ENCODE peak calls at places on chromosomes 3 and 15, in four cellular contexts. F is SK-N-MC, K is ovary, M is body of pancreas. L is an unnamed sample. For H3K9me3, the result is how much of the 10 kb centered on the place peaks cover.

GRCh38 chr15:97992831-97993230 is 32.3 kb downstream of the ARRDC4 start:
- DNase-seq in K (no peak), F (no peak), M (no peak), L (no peak)

GRCh38 chr3:142285057-142285666 is 59.8 kb upstream of the GK5 start:
- DNase-seq in M (no peak), K (no peak), F (no peak), L (no peak)

GRCh38 chr3:158460929-158461328 is 110.1 kb upstream of the MLF1 start:
- DNase-seq in F (no peak), K (no peak), M (no peak), L (no peak)

GRCh38 chr3:24680214-24680967 is 185.7 kb upstream of the THRB start:
- DNase-seq in F (no peak), K (peak), M (peak), L (peak)

GRCh38 chr3:61250784-61251173 is 473 bp downstream of the FHIT start:
- DNase-seq in F (no peak), M (peak), K (no peak), L (peak)

GRCh38 chr15:60660290-60661051 is 181.5 kb upstream of the ICE2 start:
- DNase-seq in F (no peak), K (no peak), M (no peak), L (no peak)

GRCh38 chr3:98372445-98372844 is 18.0 kb upstream of the OR5K3 start:
- DNase-seq in F (no peak), K (no peak), M (no peak), L (no peak)

GRCh38 chr15:80999623-81000036 is 1.1 kb upstream of the TLNRD1 start:
- DNase-seq in F (no peak), K (no peak), M (peak), L (no peak)

GRCh38 chr15:80468776-80469175 is 64.6 kb downstream of the ARNT2 start:
- DNase-seq in F (no peak), K (no peak), M (no peak), L (no peak)

GRCh38 chr15:76151599-76151974 is 91.8 kb downstream of the TMEM266 start:
- DNase-seq in F (no peak), M (no peak), K (no peak), L (no peak)

GRCh38 chr15:55196011-55196410 is 730 bp downstream of the RSL24D1 start:
- DNase-seq in K (no peak), M (no peak), F (no peak), L (no peak)

GRCh38 chr15:63260786-63261185 is 16.6 kb upstream of the APH1B start:
- DNase-seq in M (no peak), K (no peak), F (no peak), L (no peak)

GRCh38 chr3:156820687-156821070 is 5.5 kb upstream of the LEKR1 start:
- DNase-seq in K (no peak), M (no peak), F (no peak), L (no peak)
- H3K4me3 ChIP-seq in K (no peak), M (no peak), F (peak), L (no peak)

GRCh38 chr15:25244731-25245585 is 193.9 kb downstream of the UBE3A start:
- DNase-seq in K (peak), F (no peak), M (peak), L (peak)
- H3K9me3 ChIP-seq in K (under half), F (under half), M (under half), L (under half)

GRCh38 chr15:66364944-66365343 is 8.5 kb upstream of the TIPIN start:
- DNase-seq in K (no peak), F (no peak), M (no peak), L (no peak)

GRCh38 chr15:66374179-66374578 is 12.5 kb upstream of the MAP2K1 start:
- DNase-seq in M (no peak), F (no peak), K (no peak), L (no peak)

GRCh38 chr15:66369773-66370651 is 13.5 kb upstream of the TIPIN start:
- DNase-seq in M (no peak), F (no peak), K (no peak), L (no peak)
- H3K4me3 ChIP-seq in M (no peak), F (no peak), K (peak), L (peak)

GRCh38 chr15:20644026-20644425 is 102.4 kb upstream of the GOLGA6L6 start:
- DNase-seq in K (no peak), F (no peak), M (no peak), L (peak)
- H3K9me3 ChIP-seq in K (under half), F (under half), M (under half), L (under half)

L was measured in right cardiac atrium.